ENCODE peak calls at places on chromosome 11, in nine cellular contexts. W is NCI-H1105, H is RWPE1, F is NCI-H1436, C is RKO, Q is lung, M is adrenal gland, S is HEK293T, N is AG08396. J is an unnamed sample.

GRCh38 chr11:35617687-35618496 is at the start of gene FJX1:
- DNase-seq in M (peak; percentile 55), F (peak; percentile 33), Q (peak; percentile 33), C (peak; percentile 93), W (peak; percentile 9), N (peak; percentile 89), H (peak; percentile 90), S (peak; percentile 74), J (peak; percentile 21)

GRCh38 chr11:118911880-118912741 is 13.6 kb downstream of the BCL9L start:
- DNase-seq in W (no peak), Q (peak; percentile 88), S (peak; percentile 36), N (peak; percentile 75), C (peak; percentile 78), H (peak; percentile 87), M (peak; percentile 91), F (peak; percentile 55), J (peak; percentile 82)

GRCh38 chr11:85826096-85826855 is 15.3 kb upstream of the SYTL2 start:
- DNase-seq in F (peak; percentile 15), Q (no peak), M (peak; percentile 18), H (peak; percentile 44), N (no peak), W (no peak), S (peak; percentile 57), C (peak; percentile 34), J (no peak)

GRCh38 chr11:78532991-78533861 is 41.4 kb downstream of the NARS2 start:
- DNase-seq in H (no peak), F (no peak), M (no peak), W (no peak), S (no peak), C (no peak), N (no peak), Q (no peak), J (no peak)

GRCh38 chr11:117289795-117290194 is 1.4 kb upstream of the BACE1-AS start:
- DNase-seq in W (no peak), M (no peak), F (no peak), N (no peak), S (no peak), C (no peak), Q (no peak), H (no peak), J (no peak)

GRCh38 chr11:2588809-2589537 is 110.8 kb downstream of the KCNQ1OT1 start:
- DNase-seq in Q (peak; percentile 26), W (no peak), M (peak; percentile 13), S (no peak), H (peak; percentile 20), N (no peak), C (no peak), F (no peak), J (no peak)

GRCh38 chr11:88308576-88308975 is 29.0 kb downstream of the CTSC start:
- DNase-seq in C (no peak), W (no peak), S (no peak), N (no peak), Q (no peak), M (no peak), H (no peak), F (no peak), J (no peak)

GRCh38 chr11:119860561-119861094 is 131.6 kb upstream of the NECTIN1 start:
- DNase-seq in N (no peak), H (peak; percentile 55), Q (no peak), W (no peak), C (no peak), F (no peak), M (no peak), S (no peak), J (no peak)

GRCh38 chr11:76885390-76886097 is 24.8 kb downstream of the ACER3 start:
- DNase-seq in W (no peak), F (no peak), M (no peak), S (no peak), N (no peak), Q (peak; percentile 30), C (no peak), H (peak; percentile 62), J (peak; percentile 28)

GRCh38 chr11:35712533-35712932 is 50.0 kb downstream of the TRIM44 start:
- DNase-seq in M (no peak), W (no peak), H (no peak), F (no peak), N (no peak), S (no peak), Q (no peak), C (no peak), J (no peak)

GRCh38 chr11:133934599-133935550 is 21.9 kb downstream of the IGSF9B start:
- DNase-seq in Q (no peak), F (peak; percentile 2), M (no peak), W (no peak), N (peak; percentile 80), H (peak; percentile 95), S (no peak), C (peak; percentile 84), J (peak; percentile 25)

GRCh38 chr11:41659990-41660389 is 200.5 kb upstream of the LRRC4C start:
- DNase-seq in M (no peak), N (no peak), S (no peak), W (peak; percentile 75), Q (no peak), H (no peak), F (no peak), C (no peak), J (no peak)

GRCh38 chr11:44726278-44727113 is at the start of gene TSPAN18:
- DNase-seq in F (no peak), S (peak; percentile 64), C (no peak), N (peak; percentile 53), W (no peak), Q (no peak), M (peak; percentile 48), H (no peak), J (peak; percentile 51)

GRCh38 chr11:61730222-61730994 is 22.0 kb upstream of the MYRF start:
- DNase-seq in H (peak; percentile 96), S (no peak), Q (peak; percentile 47), W (peak; percentile 98), N (no peak), M (no peak), C (no peak), F (peak; percentile 84), J (no peak)

GRCh38 chr11:73671701-73672100 is 25.3 kb downstream of the PLEKHB1 start:
- DNase-seq in N (no peak), W (no peak), M (no peak), C (no peak), F (no peak), S (no peak), Q (no peak), H (no peak), J (no peak)

J was measured in erythroblast.